ENCODE peak calls at places on chromosomes 13 and 19, in six cellular contexts. One of them, this sample, is unnamed.

GRCh38 chr13:67935655-67936054 is 705.5 kb upstream of the PCDH9 start:
- DNase-seq in heart left ventricle: no peak
- DNase-seq in HCT116: no peak
- DNase-seq in IMR-90: no peak
- DNase-seq in H1: no peak
- DNase-seq in thyroid gland: no peak
- DNase-seq in this sample: no peak

GRCh38 chr19:55441692-55442321 is 1.3 kb downstream of the SHISA7 start:
- DNase-seq in HCT116: no peak
- DNase-seq in IMR-90: no peak
- DNase-seq in H1: peak; percentile 92
- DNase-seq in heart left ventricle: no peak
- DNase-seq in thyroid gland: no peak
- DNase-seq in this sample: no peak

GRCh38 chr19:24140099-24140498 is 53.1 kb downstream of the ZNF254 start:
- DNase-seq in HCT116: no peak
- DNase-seq in IMR-90: peak; percentile 96
- DNase-seq in heart left ventricle: no peak
- DNase-seq in thyroid gland: peak; percentile 6
- DNase-seq in H1: no peak
- DNase-seq in this sample: no peak

GRCh38 chr13:98509271-98510155 is 67.4 kb downstream of the STK24 start:
- DNase-seq in thyroid gland: no peak
- DNase-seq in heart left ventricle: peak; percentile 74
- DNase-seq in H1: no peak
- DNase-seq in IMR-90: peak; percentile 92
- DNase-seq in HCT116: peak; percentile 63
- DNase-seq in this sample: peak; percentile 73

GRCh38 chr13:85197431-85197830 is 601.8 kb downstream of the SLITRK6 start:
- DNase-seq in HCT116: no peak
- DNase-seq in H1: no peak
- DNase-seq in heart left ventricle: no peak
- DNase-seq in thyroid gland: no peak
- DNase-seq in IMR-90: no peak
- DNase-seq in this sample: no peak

GRCh38 chr19:41398042-41398403 is 405 bp downstream of the BCKDHA start:
- DNase-seq in heart left ventricle: no peak
- DNase-seq in HCT116: no peak
- DNase-seq in IMR-90: no peak
- DNase-seq in H1: no peak
- DNase-seq in thyroid gland: no peak
- DNase-seq in this sample: no peak

GRCh38 chr13:93932901-93933300 is 546.6 kb downstream of the DCT start:
- DNase-seq in HCT116: no peak
- DNase-seq in IMR-90: no peak
- DNase-seq in thyroid gland: no peak
- DNase-seq in H1: no peak
- DNase-seq in heart left ventricle: no peak
- DNase-seq in this sample: no peak

GRCh38 chr19:7628589-7629311 is 595 bp downstream of the XAB2 start:
- DNase-seq in HCT116: no peak
- DNase-seq in IMR-90: no peak
- DNase-seq in H1: no peak
- DNase-seq in thyroid gland: no peak
- DNase-seq in heart left ventricle: no peak
- DNase-seq in this sample: no peak

GRCh38 chr19:40907968-40908735 is 26.1 kb upstream of the CYP2A7 start:
- DNase-seq in HCT116: no peak
- DNase-seq in heart left ventricle: no peak
- DNase-seq in thyroid gland: no peak
- DNase-seq in IMR-90: no peak
- DNase-seq in H1: peak; percentile 81
- DNase-seq in this sample: no peak

GRCh38 chr13:78604782-78605611 is 1.6 kb upstream of the POU4F1 start:
- DNase-seq in IMR-90: peak; percentile 8
- DNase-seq in HCT116: no peak
- DNase-seq in H1: peak; percentile 67
- DNase-seq in heart left ventricle: no peak
- DNase-seq in thyroid gland: no peak
- DNase-seq in this sample: no peak

GRCh38 chr19:44684892-44685847 is 13.8 kb upstream of the CEACAM16 start:
- DNase-seq in IMR-90: peak; percentile 97
- DNase-seq in H1: no peak
- DNase-seq in heart left ventricle: no peak
- DNase-seq in thyroid gland: peak; percentile 48
- DNase-seq in HCT116: peak; percentile 95
- DNase-seq in this sample: no peak

DNA sequence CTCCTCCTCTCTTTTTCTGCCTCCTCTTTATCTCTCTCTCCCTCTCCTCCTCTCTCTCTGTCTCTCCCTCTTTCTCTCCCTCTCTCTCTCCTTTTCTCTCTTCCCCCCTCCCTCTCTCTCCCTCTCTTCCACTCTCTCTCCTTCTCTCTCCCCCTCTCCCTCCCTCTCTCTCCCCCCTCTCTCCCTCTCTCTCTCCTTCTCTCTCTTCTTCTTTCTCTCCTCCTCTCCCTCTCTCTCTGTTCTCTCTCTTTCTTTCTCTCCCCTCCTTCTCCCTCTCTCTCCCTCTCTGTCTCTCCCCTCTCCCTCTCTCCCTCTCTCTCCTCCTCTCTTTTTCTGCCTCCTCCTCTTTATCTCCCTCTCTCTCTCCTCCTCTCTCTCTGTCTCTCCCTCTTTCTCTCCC is 197.4 kb downstream of the UQCRFS1 start:
- DNase-seq in H1: no peak
- DNase-seq in thyroid gland: no peak
- DNase-seq in IMR-90: no peak
- DNase-seq in heart left ventricle: no peak
- DNase-seq in HCT116: no peak
- DNase-seq in this sample: no peak
- TF ChIP-seq POLR2A in H1: no peak
- TF ChIP-seq POLR2A in thyroid gland: no peak
- TF ChIP-seq POLR2A in IMR-90: no peak
- TF ChIP-seq POLR2A in heart left ventricle: no peak
- TF ChIP-seq POLR2A in HCT116: no peak
- TF ChIP-seq POLR2A in this sample: no peak

GRCh38 chr13:34900288-34900739 is 41.8 kb upstream of the NBEA start:
- DNase-seq in heart left ventricle: no peak
- DNase-seq in HCT116: no peak
- DNase-seq in IMR-90: no peak
- DNase-seq in H1: peak; percentile 53
- DNase-seq in thyroid gland: no peak
- DNase-seq in this sample: no peak

GRCh38 chr13:34897220-34897619 is 44.9 kb upstream of the NBEA start:
- DNase-seq in heart left ventricle: no peak
- DNase-seq in IMR-90: no peak
- DNase-seq in HCT116: no peak
- DNase-seq in H1: no peak
- DNase-seq in thyroid gland: no peak
- DNase-seq in this sample: no peak

GRCh38 chr13:34899888-34900287 is 42.2 kb upstream of the NBEA start:
- DNase-seq in heart left ventricle: no peak
- DNase-seq in HCT116: no peak
- DNase-seq in IMR-90: no peak
- DNase-seq in thyroid gland: no peak
- DNase-seq in H1: no peak
- DNase-seq in this sample: no peak

GRCh38 chr13:34894756-34895155 is 47.3 kb upstream of the NBEA start:
- DNase-seq in HCT116: no peak
- DNase-seq in H1: no peak
- DNase-seq in thyroid gland: no peak
- DNase-seq in heart left ventricle: no peak
- DNase-seq in IMR-90: no peak
- DNase-seq in this sample: no peak
- H3K27ac ChIP-seq in HCT116: no peak overlapping the region
- H3K27ac ChIP-seq in H1: no peak overlapping the region
- H3K27ac ChIP-seq in thyroid gland: no peak overlapping the region
- H3K27ac ChIP-seq in heart left ventricle: no peak overlapping the region
- H3K27ac ChIP-seq in IMR-90: no peak overlapping the region
- H3K27ac ChIP-seq in this sample: no peak overlapping the region

GRCh38 chr13:76885203-76886004 is 801 bp downstream of the KCTD12 start:
- DNase-seq in H1: peak; percentile 75
- DNase-seq in HCT116: no peak
- DNase-seq in IMR-90: peak; percentile 61
- DNase-seq in heart left ventricle: peak; percentile 83
- DNase-seq in thyroid gland: peak; percentile 65
- DNase-seq in this sample: peak; percentile 81

GRCh38 chr13:76884167-76884566 is 2.0 kb downstream of the KCTD12 start:
- DNase-seq in heart left ventricle: peak; percentile 50
- DNase-seq in H1: no peak
- DNase-seq in thyroid gland: peak; percentile 26
- DNase-seq in HCT116: no peak
- DNase-seq in IMR-90: no peak
- DNase-seq in this sample: peak; percentile 53

GRCh38 chr13:76879876-76880270 is 6.3 kb downstream of the KCTD12 start:
- DNase-seq in thyroid gland: no peak
- DNase-seq in H1: no peak
- DNase-seq in HCT116: no peak
- DNase-seq in heart left ventricle: no peak
- DNase-seq in IMR-90: no peak
- DNase-seq in this sample: no peak

GRCh38 chr13:76884571-76885202 is 1.5 kb downstream of the KCTD12 start:
- DNase-seq in HCT116: no peak
- DNase-seq in H1: no peak
- DNase-seq in heart left ventricle: no peak
- DNase-seq in thyroid gland: peak; percentile 8
- DNase-seq in IMR-90: peak; percentile 20
- DNase-seq in this sample: no peak

GRCh38 chr13:76882431-76882830 is 3.8 kb downstream of the KCTD12 start:
- DNase-seq in HCT116: no peak
- DNase-seq in IMR-90: no peak
- DNase-seq in heart left ventricle: peak; percentile 34
- DNase-seq in H1: no peak
- DNase-seq in thyroid gland: no peak
- DNase-seq in this sample: no peak
- TF ChIP-seq POLR2A in HCT116: no peak
- TF ChIP-seq POLR2A in IMR-90: no peak
- TF ChIP-seq POLR2A in heart left ventricle: peak; percentile 23
- TF ChIP-seq POLR2A in H1: no peak
- TF ChIP-seq POLR2A in thyroid gland: no peak
- TF ChIP-seq POLR2A in this sample: no peak

GRCh38 chr13:106242554-106242953 is 292.9 kb downstream of the EFNB2 start:
- DNase-seq in heart left ventricle: no peak
- DNase-seq in HCT116: no peak
- DNase-seq in thyroid gland: no peak
- DNase-seq in IMR-90: no peak
- DNase-seq in H1: no peak
- DNase-seq in this sample: no peak

GRCh38 chr13:106241974-106242373 is 293.5 kb downstream of the EFNB2 start:
- DNase-seq in H1: no peak
- DNase-seq in HCT116: no peak
- DNase-seq in heart left ventricle: no peak
- DNase-seq in thyroid gland: no peak
- DNase-seq in IMR-90: peak; percentile 2
- DNase-seq in this sample: no peak

GRCh38 chr13:106246237-106246636 is 289.2 kb downstream of the EFNB2 start:
- DNase-seq in H1: no peak
- DNase-seq in HCT116: no peak
- DNase-seq in thyroid gland: no peak
- DNase-seq in IMR-90: no peak
- DNase-seq in heart left ventricle: no peak
- DNase-seq in this sample: no peak

GRCh38 chr13:106246817-106247216 is 288.6 kb downstream of the EFNB2 start:
- DNase-seq in H1: no peak
- DNase-seq in heart left ventricle: no peak
- DNase-seq in thyroid gland: no peak
- DNase-seq in HCT116: no peak
- DNase-seq in IMR-90: no peak
- DNase-seq in this sample: no peak

DNA sequence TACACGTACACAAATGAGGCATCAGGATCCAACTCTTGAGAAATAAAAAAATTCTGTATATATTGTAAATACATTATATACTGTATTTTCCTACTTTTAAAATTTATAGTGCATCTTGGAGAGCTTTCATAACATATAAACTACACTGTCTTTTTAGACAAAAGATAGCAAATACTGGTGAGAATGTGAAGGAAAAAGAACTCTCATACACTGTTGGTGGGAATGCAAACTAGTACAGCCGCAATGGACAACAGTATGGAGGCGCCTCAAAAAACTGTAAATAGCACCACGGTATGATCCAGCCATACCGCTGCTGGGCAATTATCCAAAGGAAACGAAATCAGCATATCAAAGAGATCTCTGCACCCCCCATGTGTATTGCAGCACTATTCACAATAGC is 292.5 kb downstream of the EFNB2 start:
- DNase-seq in HCT116: no peak
- DNase-seq in heart left ventricle: no peak
- DNase-seq in IMR-90: no peak
- DNase-seq in H1: no peak
- DNase-seq in thyroid gland: no peak
- DNase-seq in this sample: no peak
- H3K27ac ChIP-seq in HCT116: no peak overlapping the region
- H3K27ac ChIP-seq in heart left ventricle: no peak overlapping the region
- H3K27ac ChIP-seq in IMR-90: no peak overlapping the region
- H3K27ac ChIP-seq in H1: no peak overlapping the region
- H3K27ac ChIP-seq in thyroid gland: no peak overlapping the region
- H3K27ac ChIP-seq in this sample: no peak overlapping the region

DNA sequence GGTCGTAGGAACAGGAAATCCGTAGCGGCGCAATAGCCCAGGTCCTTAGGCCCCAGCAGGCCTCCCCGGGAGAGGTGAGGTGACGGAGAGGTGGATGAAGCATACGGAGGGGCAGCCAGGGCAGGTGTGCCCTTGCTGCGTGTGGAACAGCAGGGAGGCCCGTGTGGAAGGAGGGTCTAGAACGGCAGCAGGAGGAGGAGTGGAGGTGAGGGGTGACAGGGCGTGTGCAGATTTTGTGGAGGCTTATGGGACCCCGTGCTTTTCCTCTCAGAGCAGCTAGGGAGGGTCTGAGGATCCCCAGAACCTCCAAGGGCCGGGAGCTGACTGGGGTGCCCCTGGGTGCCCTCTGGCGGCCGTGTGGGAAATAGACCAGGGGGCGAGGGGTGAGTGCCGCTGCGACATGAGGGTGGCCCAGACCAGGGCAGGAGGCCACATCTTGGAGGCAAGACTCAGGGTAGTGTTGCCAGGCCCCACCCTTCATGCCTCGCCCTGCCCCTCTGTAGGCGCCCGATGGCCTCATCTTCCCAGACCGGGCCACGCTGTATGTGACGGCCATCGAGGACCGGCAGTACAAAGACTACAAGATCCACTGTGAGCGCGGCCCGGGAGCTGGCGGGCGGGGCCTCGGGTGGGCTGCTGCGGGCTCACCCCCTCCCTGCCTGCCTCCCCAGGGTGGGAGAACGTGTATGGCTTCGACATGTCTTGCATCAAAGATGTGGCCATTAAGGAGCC is 5.0 kb upstream of the ADM5 start:
- DNase-seq in thyroid gland: no peak
- DNase-seq in heart left ventricle: no peak
- DNase-seq in IMR-90: no peak
- DNase-seq in H1: peak; percentile 84
- DNase-seq in HCT116: no peak
- DNase-seq in this sample: no peak
- TF ChIP-seq POLR2A in thyroid gland: no peak
- TF ChIP-seq POLR2A in heart left ventricle: no peak
- TF ChIP-seq POLR2A in IMR-90: no peak
- TF ChIP-seq POLR2A in H1: no peak
- TF ChIP-seq POLR2A in HCT116: no peak
- TF ChIP-seq POLR2A in this sample: no peak

GRCh38 chr19:37955986-37956385 is 49.0 kb downstream of the SIPA1L3 start:
- DNase-seq in HCT116: no peak
- DNase-seq in IMR-90: no peak
- DNase-seq in H1: no peak
- DNase-seq in thyroid gland: no peak
- DNase-seq in heart left ventricle: no peak
- DNase-seq in this sample: no peak
- H3K27ac ChIP-seq in HCT116: no peak overlapping the region
- H3K27ac ChIP-seq in IMR-90: no peak overlapping the region
- H3K27ac ChIP-seq in H1: no peak overlapping the region
- H3K27ac ChIP-seq in thyroid gland: no peak overlapping the region
- H3K27ac ChIP-seq in heart left ventricle: no peak overlapping the region
- H3K27ac ChIP-seq in this sample: no peak overlapping the region

This sample was measured in Peyer's patch.